ENCODE peak calls at places on chromosomes 16 and 17, in six cellular contexts. R is skeletal muscle cell; U is left colon; S is NCI-H2107; K is stimulated activated naive B cell treated with anti-CD40 and anti-IgM and Interleukin-4, amounts not matched to agents 10 μg/mL and 1 μg/mL and 100 μg/mL, for 72 hours; H is HEK293T. T is an unnamed sample.

GRCh38 chr16:79677799-79678525 is 77.4 kb upstream of the MAF start:
- DNase-seq in R (peak; percentile 21), U (no peak), S (no peak), K (no peak), H (no peak), T (no peak)

GRCh38 chr17:21001111-21001812 is 41.5 kb downstream of the USP22 start:
- DNase-seq in R (no peak), U (no peak), S (no peak), K (no peak), H (no peak), T (no peak)

GRCh38 chr17:39225974-39226683 is 384 bp upstream of the STAC2 start:
- DNase-seq in R (no peak), U (peak; percentile 53), S (no peak), K (no peak), H (peak; percentile 83), T (peak; percentile 97)

GRCh38 chr16:84699147-84699711 is 571 bp upstream of the USP10 start:
- DNase-seq in R (no peak), U (peak; percentile 30), S (no peak), K (no peak), H (peak; percentile 31), T (peak; percentile 31)

GRCh38 chr17:58630883-58631522 is 60.8 kb downstream of the TEX14 start:
- DNase-seq in R (no peak), U (peak; percentile 34), S (peak; percentile 6), K (peak; percentile 84), H (peak; percentile 45), T (peak; percentile 47)

GRCh38 chr17:2929881-2930533 is 133.4 kb downstream of the OR1D5 start:
- DNase-seq in R (no peak), U (peak; percentile 68), S (no peak), K (no peak), H (peak; percentile 74), T (peak; percentile 77)

GRCh38 chr17:13587487-13588338 is 14.0 kb downstream of the HS3ST3A1 start:
- DNase-seq in R (no peak), U (no peak), S (no peak), K (no peak), H (no peak), T (no peak)

GRCh38 chr16:67884684-67885083 is at the start of gene NRN1L:
- DNase-seq in R (peak; percentile 66), U (peak; percentile 79), S (no peak), K (no peak), H (peak; percentile 78), T (peak; percentile 97)

GRCh38 chr16:71648162-71648561 is 22.2 kb downstream of the MARVELD3 start:
- DNase-seq in R (no peak), U (no peak), S (no peak), K (no peak), H (no peak), T (no peak)

GRCh38 chr17:82232322-82232785 is 3.5 kb downstream of the SLC16A3 start:
- DNase-seq in R (no peak), U (no peak), S (no peak), K (no peak), H (no peak), T (no peak)

GRCh38 chr17:50905460-50905803 is 39.3 kb upstream of the TOB1 start:
- DNase-seq in R (no peak), U (no peak), S (no peak), K (no peak), H (no peak), T (peak; percentile 88)

GRCh38 chr17:36949461-36949927 is 740 bp downstream of the AATF start:
- DNase-seq in R (no peak), U (no peak), S (no peak), K (no peak), H (no peak), T (no peak)

GRCh38 chr17:63040816-63041215 is 74.8 kb downstream of the TANC2 start:
- DNase-seq in R (no peak), U (no peak), S (no peak), K (no peak), H (no peak), T (no peak)

GRCh38 chr17:80820331-80820730 is 171.3 kb upstream of the CHMP6 start:
- DNase-seq in R (no peak), U (no peak), S (no peak), K (no peak), H (no peak), T (no peak)

GRCh38 chr17:17071531-17072360 is 29.5 kb downstream of the MPRIP start:
- DNase-seq in R (no peak), U (no peak), S (no peak), K (no peak), H (no peak), T (no peak)

GRCh38 chr16:84810518-84811273 is 9.1 kb upstream of the CRISPLD2 start:
- DNase-seq in R (peak; percentile 68), U (no peak), S (no peak), K (no peak), H (no peak), T (no peak)

GRCh38 chr17:21252289-21252874 is 828 bp downstream of the NATD1 start:
- DNase-seq in R (no peak), U (no peak), S (no peak), K (no peak), H (no peak), T (no peak)

GRCh38 chr17:61353615-61354014 is 46.0 kb upstream of the TBX2 start:
- DNase-seq in R (no peak), U (no peak), S (no peak), K (no peak), H (no peak), T (no peak)

GRCh38 chr17:76466775-76467130 is 650 bp upstream of the AANAT start:
- DNase-seq in R (no peak), U (no peak), S (no peak), K (no peak), H (no peak), T (no peak)

GRCh38 chr16:79823644-79824043 is 223.1 kb upstream of the MAF start:
- DNase-seq in R (no peak), U (no peak), S (no peak), K (no peak), H (no peak), T (no peak)

GRCh38 chr16:24728011-24728410 is 1.4 kb upstream of the TNRC6A start:
- DNase-seq in R (no peak), U (peak; percentile 7), S (no peak), K (no peak), H (no peak), T (no peak)

GRCh38 chr16:11198817-11199216 is 57.2 kb downstream of the SOCS1 start:
- DNase-seq in R (no peak), U (peak; percentile 70), S (no peak), K (no peak), H (no peak), T (no peak)

GRCh38 chr16:69118994-69119393 is 13.4 kb downstream of the CHTF8 start:
- DNase-seq in R (no peak), U (no peak), S (no peak), K (no peak), H (no peak), T (no peak)

GRCh38 chr17:81510798-81511549 is 1.6 kb downstream of the ACTG1 start:
- DNase-seq in R (no peak), U (peak; percentile 52), S (no peak), K (no peak), H (no peak), T (peak; percentile 37)

GRCh38 chr16:50494501-50495491 is 53.4 kb upstream of the NKD1 start:
- DNase-seq in R (no peak), U (no peak), S (no peak), K (no peak), H (no peak), T (no peak)